ENCODE peak calls at places on chromosomes 4 and X, in seven cellular contexts. One of them, this sample, is unnamed.
A peak's percentile ranks its signal among the peaks of the same experiment; 100 is the strongest.

GRCh38 chr4:36320130-36320902 is 38.9 kb downstream of the DTHD1 start:
- DNase-seq in tibial artery: no peak
- DNase-seq in ovary: no peak
- DNase-seq in upper lobe of right lung: no peak
- DNase-seq in psoas muscle: no peak
- DNase-seq in SK-N-SH: no peak
- DNase-seq in vagina: no peak
- DNase-seq in this sample: no peak

GRCh38 chr4:54484361-54484760 is 173.4 kb upstream of the KIT start:
- DNase-seq in psoas muscle: no peak
- DNase-seq in ovary: no peak
- DNase-seq in tibial artery: no peak
- DNase-seq in upper lobe of right lung: no peak
- DNase-seq in SK-N-SH: no peak
- DNase-seq in vagina: no peak
- DNase-seq in this sample: no peak

GRCh38 chr4:69684821-69685220 is 31.8 kb upstream of the UGT2A1 start:
- DNase-seq in SK-N-SH: no peak
- DNase-seq in tibial artery: no peak
- DNase-seq in upper lobe of right lung: no peak
- DNase-seq in ovary: no peak
- DNase-seq in vagina: no peak
- DNase-seq in psoas muscle: no peak
- DNase-seq in this sample: no peak

GRCh38 chr4:183430317-183430986 is 14.0 kb upstream of the CDKN2AIP start:
- DNase-seq in SK-N-SH: no peak
- DNase-seq in psoas muscle: no peak
- DNase-seq in ovary: no peak
- DNase-seq in upper lobe of right lung: no peak
- DNase-seq in vagina: peak; percentile 52
- DNase-seq in tibial artery: no peak
- DNase-seq in this sample: no peak

GRCh38 chr4:184503869-184504300 is 29.5 kb upstream of the IRF2 start:
- DNase-seq in ovary: no peak
- DNase-seq in SK-N-SH: no peak
- DNase-seq in psoas muscle: no peak
- DNase-seq in vagina: no peak
- DNase-seq in upper lobe of right lung: no peak
- DNase-seq in tibial artery: no peak
- DNase-seq in this sample: no peak

GRCh38 chrX:106897259-106897658 is 5.9 kb downstream of the RIPPLY1 start:
- DNase-seq in upper lobe of right lung: no peak
- DNase-seq in ovary: no peak
- DNase-seq in SK-N-SH: no peak
- DNase-seq in psoas muscle: no peak
- DNase-seq in tibial artery: no peak
- DNase-seq in vagina: no peak
- DNase-seq in this sample: no peak

GRCh38 chr4:17336524-17336941 is 175.4 kb downstream of the QDPR start:
- DNase-seq in SK-N-SH: no peak
- DNase-seq in vagina: no peak
- DNase-seq in ovary: peak; percentile 26
- DNase-seq in tibial artery: no peak
- DNase-seq in upper lobe of right lung: no peak
- DNase-seq in psoas muscle: peak; percentile 14
- DNase-seq in this sample: no peak

GRCh38 chr4:5751918-5752802 is 41.2 kb downstream of the EVC start:
- DNase-seq in upper lobe of right lung: peak; percentile 44
- DNase-seq in ovary: no peak
- DNase-seq in vagina: no peak
- DNase-seq in psoas muscle: no peak
- DNase-seq in tibial artery: no peak
- DNase-seq in SK-N-SH: no peak
- DNase-seq in this sample: no peak

GRCh38 chr4:90137545-90137944 is 10.4 kb downstream of the CCSER1 start:
- DNase-seq in tibial artery: no peak
- DNase-seq in SK-N-SH: no peak
- DNase-seq in psoas muscle: no peak
- DNase-seq in ovary: no peak
- DNase-seq in upper lobe of right lung: no peak
- DNase-seq in vagina: no peak
- DNase-seq in this sample: no peak

GRCh38 chr4:79241846-79242245 is 84.0 kb downstream of the NAA11 start:
- DNase-seq in SK-N-SH: no peak
- DNase-seq in upper lobe of right lung: no peak
- DNase-seq in vagina: no peak
- DNase-seq in tibial artery: no peak
- DNase-seq in ovary: no peak
- DNase-seq in psoas muscle: no peak
- DNase-seq in this sample: no peak

GRCh38 chr4:6957994-6958393 is 48.4 kb downstream of the TBC1D14 start:
- DNase-seq in ovary: no peak
- DNase-seq in psoas muscle: no peak
- DNase-seq in tibial artery: no peak
- DNase-seq in vagina: no peak
- DNase-seq in upper lobe of right lung: peak; percentile 38
- DNase-seq in SK-N-SH: peak; percentile 27
- DNase-seq in this sample: no peak

GRCh38 chr4:95080969-95081368 is 323.2 kb downstream of the BMPR1B start:
- DNase-seq in tibial artery: no peak
- DNase-seq in vagina: no peak
- DNase-seq in SK-N-SH: no peak
- DNase-seq in upper lobe of right lung: no peak
- DNase-seq in ovary: no peak
- DNase-seq in psoas muscle: no peak
- DNase-seq in this sample: no peak

GRCh38 chr4:55251896-55252295 is 94.1 kb upstream of the SRD5A3 start:
- DNase-seq in psoas muscle: no peak
- DNase-seq in vagina: no peak
- DNase-seq in SK-N-SH: no peak
- DNase-seq in ovary: no peak
- DNase-seq in upper lobe of right lung: no peak
- DNase-seq in tibial artery: no peak
- DNase-seq in this sample: no peak

GRCh38 chrX:150616179-150616862 is 47.9 kb downstream of the MTM1 start:
- DNase-seq in upper lobe of right lung: no peak
- DNase-seq in vagina: no peak
- DNase-seq in psoas muscle: no peak
- DNase-seq in SK-N-SH: no peak
- DNase-seq in tibial artery: no peak
- DNase-seq in ovary: no peak
- DNase-seq in this sample: no peak

GRCh38 chrX:20445109-20445508 is 178.4 kb upstream of the RPS6KA3 start:
- DNase-seq in tibial artery: no peak
- DNase-seq in vagina: no peak
- DNase-seq in SK-N-SH: no peak
- DNase-seq in psoas muscle: no peak
- DNase-seq in upper lobe of right lung: no peak
- DNase-seq in ovary: no peak
- DNase-seq in this sample: no peak

GRCh38 chrX:44945736-44946135 is 72.7 kb downstream of the KDM6A start:
- DNase-seq in tibial artery: no peak
- DNase-seq in vagina: no peak
- DNase-seq in upper lobe of right lung: no peak
- DNase-seq in ovary: no peak
- DNase-seq in psoas muscle: no peak
- DNase-seq in SK-N-SH: no peak
- DNase-seq in this sample: no peak

GRCh38 chr4:153838564-153838963 is 49.7 kb upstream of the SFRP2 start:
- DNase-seq in SK-N-SH: no peak
- DNase-seq in upper lobe of right lung: no peak
- DNase-seq in ovary: no peak
- DNase-seq in psoas muscle: no peak
- DNase-seq in vagina: no peak
- DNase-seq in tibial artery: no peak
- DNase-seq in this sample: no peak

GRCh38 chr4:119692001-119692400 is 63.4 kb upstream of the PDE5A start:
- DNase-seq in tibial artery: peak; percentile 28
- DNase-seq in vagina: no peak
- DNase-seq in upper lobe of right lung: no peak
- DNase-seq in ovary: no peak
- DNase-seq in SK-N-SH: no peak
- DNase-seq in psoas muscle: no peak
- DNase-seq in this sample: no peak

DNA sequence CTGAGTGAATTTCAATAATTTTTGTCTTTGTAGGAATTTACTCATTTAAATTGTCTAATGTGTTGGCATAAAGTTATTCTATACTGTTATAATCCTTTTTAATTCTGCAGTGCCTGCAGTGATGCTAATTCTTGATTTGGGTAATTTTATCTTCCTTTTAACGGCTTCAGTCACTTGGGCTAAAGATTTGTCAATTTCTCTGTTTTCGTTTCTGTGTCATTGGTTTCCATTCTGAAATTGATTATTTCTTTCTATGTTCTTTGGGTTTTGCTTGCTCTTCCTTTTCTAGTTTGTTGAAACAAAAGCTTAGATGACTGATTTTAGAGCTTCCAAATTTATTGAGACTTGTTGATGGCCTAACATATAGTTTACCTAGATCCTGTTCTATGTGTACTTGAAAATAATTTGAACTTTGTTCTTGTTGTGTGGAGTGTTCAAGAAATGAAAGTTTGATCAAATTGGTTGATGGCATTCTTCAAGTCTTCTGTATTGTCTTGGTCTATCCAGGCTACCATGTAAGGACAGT is 89.4 kb downstream of the TNIP2 start:
- DNase-seq in psoas muscle: no peak
- DNase-seq in SK-N-SH: no peak
- DNase-seq in ovary: no peak
- DNase-seq in upper lobe of right lung: no peak
- DNase-seq in tibial artery: no peak
- DNase-seq in vagina: no peak
- DNase-seq in this sample: no peak
- H3K36me3 ChIP-seq in psoas muscle: peaks cover 41% of the 10 kb centered on the region
- H3K36me3 ChIP-seq in SK-N-SH: peaks cover 14% of the 10 kb centered on the region
- H3K36me3 ChIP-seq in ovary: no peaks in the 10 kb centered on the region
- H3K36me3 ChIP-seq in upper lobe of right lung: peaks cover 52% of the 10 kb centered on the region
- H3K36me3 ChIP-seq in tibial artery: peaks cover 21% of the 10 kb centered on the region
- H3K36me3 ChIP-seq in vagina: peaks cover 18% of the 10 kb centered on the region
- H3K36me3 ChIP-seq in this sample: peaks cover 6% of the 10 kb centered on the region

GRCh38 chr4:145530662-145531061 is 49.0 kb downstream of the SMAD1 start:
- DNase-seq in vagina: no peak
- DNase-seq in tibial artery: no peak
- DNase-seq in ovary: no peak
- DNase-seq in SK-N-SH: no peak
- DNase-seq in psoas muscle: no peak
- DNase-seq in upper lobe of right lung: no peak
- DNase-seq in this sample: no peak
- H3K36me3 ChIP-seq in vagina: no peaks in the 10 kb centered on the region
- H3K36me3 ChIP-seq in tibial artery: no peaks in the 10 kb centered on the region
- H3K36me3 ChIP-seq in ovary: no peaks in the 10 kb centered on the region
- H3K36me3 ChIP-seq in SK-N-SH: peaks cover 4% of the 10 kb centered on the region
- H3K36me3 ChIP-seq in psoas muscle: no peaks in the 10 kb centered on the region
- H3K36me3 ChIP-seq in upper lobe of right lung: no peaks in the 10 kb centered on the region
- H3K36me3 ChIP-seq in this sample: no peaks in the 10 kb centered on the region

GRCh38 chr4:2742823-2743517 is 13.2 kb downstream of the TNIP2 start:
- DNase-seq in ovary: peak; percentile 12
- DNase-seq in SK-N-SH: no peak
- DNase-seq in psoas muscle: no peak
- DNase-seq in upper lobe of right lung: no peak
- DNase-seq in tibial artery: no peak
- DNase-seq in vagina: no peak
- DNase-seq in this sample: peak; percentile 33

GRCh38 chr4:2743518-2744445 is 12.4 kb downstream of the TNIP2 start:
- DNase-seq in SK-N-SH: no peak
- DNase-seq in upper lobe of right lung: no peak
- DNase-seq in vagina: no peak
- DNase-seq in tibial artery: no peak
- DNase-seq in psoas muscle: no peak
- DNase-seq in ovary: peak; percentile 12
- DNase-seq in this sample: peak; percentile 34

GRCh38 chr4:2741626-2742025 is 14.5 kb downstream of the TNIP2 start:
- DNase-seq in upper lobe of right lung: no peak
- DNase-seq in vagina: no peak
- DNase-seq in SK-N-SH: no peak
- DNase-seq in tibial artery: no peak
- DNase-seq in ovary: peak; percentile 17
- DNase-seq in psoas muscle: no peak
- DNase-seq in this sample: no peak

GRCh38 chr4:2744576-2745270 is 11.4 kb downstream of the TNIP2 start:
- DNase-seq in ovary: no peak
- DNase-seq in SK-N-SH: no peak
- DNase-seq in vagina: no peak
- DNase-seq in upper lobe of right lung: no peak
- DNase-seq in tibial artery: no peak
- DNase-seq in psoas muscle: no peak
- DNase-seq in this sample: peak; percentile 42

GRCh38 chr4:2742081-2742822 is 13.9 kb downstream of the TNIP2 start:
- DNase-seq in ovary: peak; percentile 11
- DNase-seq in upper lobe of right lung: peak; percentile 56
- DNase-seq in SK-N-SH: no peak
- DNase-seq in tibial artery: no peak
- DNase-seq in vagina: no peak
- DNase-seq in psoas muscle: no peak
- DNase-seq in this sample: no peak
- H3K36me3 ChIP-seq in ovary: no peaks in the 10 kb centered on the region
- H3K36me3 ChIP-seq in upper lobe of right lung: peaks cover 50% of the 10 kb centered on the region
- H3K36me3 ChIP-seq in SK-N-SH: peaks cover 3% of the 10 kb centered on the region
- H3K36me3 ChIP-seq in tibial artery: peaks cover 44% of the 10 kb centered on the region
- H3K36me3 ChIP-seq in vagina: peaks cover 42% of the 10 kb centered on the region
- H3K36me3 ChIP-seq in psoas muscle: peaks cover 58% of the 10 kb centered on the region
- H3K36me3 ChIP-seq in this sample: no peaks in the 10 kb centered on the region

GRCh38 chr4:875818-876423 is 50.0 kb upstream of the CPLX1 start:
- DNase-seq in SK-N-SH: no peak
- DNase-seq in vagina: no peak
- DNase-seq in tibial artery: no peak
- DNase-seq in ovary: no peak
- DNase-seq in psoas muscle: no peak
- DNase-seq in upper lobe of right lung: no peak
- DNase-seq in this sample: no peak
- H3K36me3 ChIP-seq in SK-N-SH: peaks cover 22% of the 10 kb centered on the region
- H3K36me3 ChIP-seq in vagina: peaks cover 71% of the 10 kb centered on the region
- H3K36me3 ChIP-seq in tibial artery: peaks cover 86% of the 10 kb centered on the region
- H3K36me3 ChIP-seq in ovary: no peaks in the 10 kb centered on the region
- H3K36me3 ChIP-seq in psoas muscle: peaks cover 94% of the 10 kb centered on the region
- H3K36me3 ChIP-seq in upper lobe of right lung: peaks cover 75% of the 10 kb centered on the region
- H3K36me3 ChIP-seq in this sample: no peaks in the 10 kb centered on the region

This sample was measured in pancreas.